ENCODE peak calls at places on chromosomes 2 and 18, in six cellular contexts. One of them, this sample, is unnamed.

GRCh38 chr18:13369353-13369752 is 150.8 kb downstream of the LDLRAD4 start:
- DNase-seq in mammary epithelial cell: no peak
- DNase-seq in BJ: no peak
- DNase-seq in prostate gland: no peak
- DNase-seq in cardiac muscle cell: no peak
- DNase-seq in BE2C: no peak
- DNase-seq in this sample: no peak

GRCh38 chr2:7154666-7155065 is 237.5 kb downstream of the RNF144A start:
- DNase-seq in mammary epithelial cell: no peak
- DNase-seq in BJ: no peak
- DNase-seq in prostate gland: no peak
- DNase-seq in BE2C: no peak
- DNase-seq in cardiac muscle cell: no peak
- DNase-seq in this sample: no peak

GRCh38 chr2:229857634-229858033 is 64.2 kb downstream of the TRIP12 start:
- DNase-seq in cardiac muscle cell: no peak
- DNase-seq in mammary epithelial cell: no peak
- DNase-seq in BE2C: no peak
- DNase-seq in prostate gland: no peak
- DNase-seq in BJ: no peak
- DNase-seq in this sample: no peak

GRCh38 chr2:46872876-46873631 is 42.6 kb downstream of the MCFD2 start:
- DNase-seq in mammary epithelial cell: no peak
- DNase-seq in BJ: no peak
- DNase-seq in cardiac muscle cell: peak; percentile 85
- DNase-seq in prostate gland: no peak
- DNase-seq in BE2C: no peak
- DNase-seq in this sample: no peak

GRCh38 chr2:178833382-178833781 is 26.2 kb upstream of the TTN start:
- DNase-seq in mammary epithelial cell: no peak
- DNase-seq in cardiac muscle cell: no peak
- DNase-seq in prostate gland: no peak
- DNase-seq in BJ: no peak
- DNase-seq in BE2C: no peak
- DNase-seq in this sample: no peak

GRCh38 chr18:2827076-2827475 is 19.7 kb upstream of the EMILIN2 start:
- DNase-seq in prostate gland: no peak
- DNase-seq in BJ: no peak
- DNase-seq in BE2C: no peak
- DNase-seq in mammary epithelial cell: no peak
- DNase-seq in cardiac muscle cell: peak; percentile 27
- DNase-seq in this sample: no peak

GRCh38 chr18:56984731-56985130 is 162.2 kb upstream of the BOD1L2 start:
- DNase-seq in cardiac muscle cell: no peak
- DNase-seq in BE2C: no peak
- DNase-seq in prostate gland: no peak
- DNase-seq in BJ: no peak
- DNase-seq in mammary epithelial cell: no peak
- DNase-seq in this sample: no peak

GRCh38 chr2:241412144-241412543 is 56.1 kb downstream of the FARP2 start:
- DNase-seq in cardiac muscle cell: peak; percentile 91
- DNase-seq in BJ: peak; percentile 37
- DNase-seq in mammary epithelial cell: no peak
- DNase-seq in BE2C: no peak
- DNase-seq in prostate gland: peak; percentile 12
- DNase-seq in this sample: no peak

GRCh38 chr2:220588148-220588547 is 960.7 kb downstream of the SLC4A3 start:
- DNase-seq in BJ: no peak
- DNase-seq in BE2C: no peak
- DNase-seq in mammary epithelial cell: no peak
- DNase-seq in cardiac muscle cell: no peak
- DNase-seq in prostate gland: no peak
- DNase-seq in this sample: no peak

GRCh38 chr2:72938455-72938854 is 21.1 kb downstream of the EMX1 start:
- DNase-seq in prostate gland: no peak
- DNase-seq in mammary epithelial cell: no peak
- DNase-seq in BJ: no peak
- DNase-seq in BE2C: no peak
- DNase-seq in cardiac muscle cell: no peak
- DNase-seq in this sample: no peak

GRCh38 chr2:126979604-126980003 is 80.9 kb downstream of the TEX51 start:
- DNase-seq in cardiac muscle cell: peak; percentile 11
- DNase-seq in prostate gland: no peak
- DNase-seq in BE2C: no peak
- DNase-seq in BJ: no peak
- DNase-seq in mammary epithelial cell: no peak
- DNase-seq in this sample: no peak

GRCh38 chr2:195620499-195620898 is 36.5 kb upstream of the SLC39A10 start:
- DNase-seq in BE2C: no peak
- DNase-seq in BJ: no peak
- DNase-seq in prostate gland: no peak
- DNase-seq in mammary epithelial cell: no peak
- DNase-seq in cardiac muscle cell: no peak
- DNase-seq in this sample: no peak

GRCh38 chr18:76354348-76354747 is 140.7 kb downstream of the ZNF516 start:
- DNase-seq in BE2C: no peak
- DNase-seq in mammary epithelial cell: peak; percentile 44
- DNase-seq in cardiac muscle cell: peak; percentile 53
- DNase-seq in prostate gland: no peak
- DNase-seq in BJ: no peak
- DNase-seq in this sample: no peak

GRCh38 chr2:130877258-130877657 is 40.5 kb downstream of the ARHGEF4 start:
- DNase-seq in prostate gland: no peak
- DNase-seq in BE2C: no peak
- DNase-seq in mammary epithelial cell: peak; percentile 71
- DNase-seq in cardiac muscle cell: no peak
- DNase-seq in BJ: no peak
- DNase-seq in this sample: no peak

GRCh38 chr18:70827632-70828031 is 538.8 kb downstream of the SOCS6 start:
- DNase-seq in BE2C: peak; percentile 11
- DNase-seq in cardiac muscle cell: no peak
- DNase-seq in BJ: no peak
- DNase-seq in mammary epithelial cell: no peak
- DNase-seq in prostate gland: no peak
- DNase-seq in this sample: no peak

GRCh38 chr2:68612765-68613519 is 30.4 kb upstream of the PROKR1 start:
- DNase-seq in prostate gland: no peak
- DNase-seq in cardiac muscle cell: no peak
- DNase-seq in BJ: no peak
- DNase-seq in BE2C: no peak
- DNase-seq in mammary epithelial cell: no peak
- DNase-seq in this sample: no peak

GRCh38 chr2:128502638-128503246 is 184.1 kb upstream of the HS6ST1 start:
- DNase-seq in BJ: no peak
- DNase-seq in cardiac muscle cell: no peak
- DNase-seq in prostate gland: no peak
- DNase-seq in BE2C: no peak
- DNase-seq in mammary epithelial cell: no peak
- DNase-seq in this sample: no peak

GRCh38 chr2:239852272-239852671 is 172.9 kb downstream of the NDUFA10 start:
- DNase-seq in prostate gland: no peak
- DNase-seq in BE2C: no peak
- DNase-seq in cardiac muscle cell: no peak
- DNase-seq in mammary epithelial cell: no peak
- DNase-seq in BJ: no peak
- DNase-seq in this sample: no peak

GRCh38 chr2:111252436-111252835 is 131.7 kb downstream of the BCL2L11 start:
- DNase-seq in prostate gland: no peak
- DNase-seq in BJ: no peak
- DNase-seq in cardiac muscle cell: no peak
- DNase-seq in BE2C: no peak
- DNase-seq in mammary epithelial cell: peak; percentile 72
- DNase-seq in this sample: no peak

GRCh38 chr2:27640722-27641245 is 11.9 kb downstream of the GPN1 start:
- DNase-seq in prostate gland: no peak
- DNase-seq in cardiac muscle cell: no peak
- DNase-seq in BE2C: no peak
- DNase-seq in BJ: no peak
- DNase-seq in mammary epithelial cell: no peak
- DNase-seq in this sample: no peak

GRCh38 chr2:221492606-221493005 is 79.5 kb downstream of the EPHA4 start:
- DNase-seq in cardiac muscle cell: peak; percentile 38
- DNase-seq in BE2C: no peak
- DNase-seq in mammary epithelial cell: no peak
- DNase-seq in BJ: no peak
- DNase-seq in prostate gland: no peak
- DNase-seq in this sample: no peak

GRCh38 chr2:1740714-1741584 is 3.4 kb downstream of the PXDN start:
- DNase-seq in mammary epithelial cell: no peak
- DNase-seq in BJ: no peak
- DNase-seq in BE2C: no peak
- DNase-seq in prostate gland: no peak
- DNase-seq in cardiac muscle cell: no peak
- DNase-seq in this sample: no peak

GRCh38 chr2:44965684-44966083 is 24.2 kb downstream of the SIX3 start:
- DNase-seq in mammary epithelial cell: peak; percentile 29
- DNase-seq in BJ: no peak
- DNase-seq in prostate gland: no peak
- DNase-seq in cardiac muscle cell: no peak
- DNase-seq in BE2C: no peak
- DNase-seq in this sample: no peak

GRCh38 chr18:55511277-55511676 is 76.7 kb downstream of the TCF4 start:
- DNase-seq in mammary epithelial cell: no peak
- DNase-seq in BE2C: no peak
- DNase-seq in BJ: no peak
- DNase-seq in cardiac muscle cell: no peak
- DNase-seq in prostate gland: no peak
- DNase-seq in this sample: no peak

DNA sequence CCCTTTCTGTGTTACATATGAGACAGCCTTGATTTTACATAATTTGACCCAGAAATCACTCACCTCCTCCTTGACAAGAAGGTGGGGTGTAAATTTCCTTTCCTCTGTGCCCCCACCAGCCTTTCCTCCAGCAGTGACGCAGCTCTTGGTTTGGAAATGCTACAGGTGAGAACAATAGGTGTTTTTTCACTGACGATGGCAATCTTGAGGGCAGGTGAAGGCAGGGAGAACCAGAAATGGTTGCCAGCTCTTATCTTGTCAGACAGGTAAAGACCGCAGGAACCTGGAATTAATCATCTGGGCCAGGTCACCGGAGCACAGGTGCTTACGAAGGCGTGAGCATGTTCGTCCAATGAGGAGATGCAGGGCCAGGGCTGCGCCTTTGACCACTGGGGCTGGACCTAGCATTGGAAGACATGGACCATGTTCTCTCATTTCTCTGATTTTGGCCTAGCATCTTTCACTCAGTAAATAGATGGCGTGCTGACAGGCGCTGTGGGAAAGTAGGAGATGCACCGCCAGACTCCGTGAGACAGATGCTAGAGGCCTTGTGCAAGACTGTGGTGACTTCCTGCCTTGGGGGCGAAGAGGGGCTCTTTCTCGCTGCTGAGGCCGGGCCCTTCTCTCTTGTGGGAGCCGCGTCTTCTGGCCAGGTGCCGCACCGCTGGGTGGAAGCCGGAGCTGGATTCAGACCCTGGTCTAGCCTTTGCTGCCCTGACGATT is 4.0 kb downstream of the CIDEA start:
- DNase-seq in cardiac muscle cell: no peak
- DNase-seq in mammary epithelial cell: peak; percentile 81
- DNase-seq in prostate gland: no peak
- DNase-seq in BE2C: no peak
- DNase-seq in BJ: no peak
- DNase-seq in this sample: peak; percentile 9
- H3K27me3 ChIP-seq in cardiac muscle cell: peaks cover 64% of the 10 kb centered on the region
- H3K27me3 ChIP-seq in mammary epithelial cell: no peaks in the 10 kb centered on the region
- H3K27me3 ChIP-seq in prostate gland: peaks cover 10% of the 10 kb centered on the region
- H3K27me3 ChIP-seq in BE2C: peaks cover 17% of the 10 kb centered on the region
- H3K27me3 ChIP-seq in BJ: peaks cover 20% of the 10 kb centered on the region
- H3K27me3 ChIP-seq in this sample: peaks cover 45% of the 10 kb centered on the region

GRCh38 chr2:10906926-10907479 is 4.7 kb upstream of the KCNF1 start:
- DNase-seq in prostate gland: no peak
- DNase-seq in BJ: no peak
- DNase-seq in BE2C: no peak
- DNase-seq in mammary epithelial cell: no peak
- DNase-seq in cardiac muscle cell: no peak
- DNase-seq in this sample: no peak
- H3K27me3 ChIP-seq in prostate gland: no peaks in the 10 kb centered on the region
- H3K27me3 ChIP-seq in BJ: peaks cover 18% of the 10 kb centered on the region
- H3K27me3 ChIP-seq in BE2C: peaks cover 14% of the 10 kb centered on the region
- H3K27me3 ChIP-seq in mammary epithelial cell: no peaks in the 10 kb centered on the region
- H3K27me3 ChIP-seq in cardiac muscle cell: peaks cover 15% of the 10 kb centered on the region
- H3K27me3 ChIP-seq in this sample: peaks cover 19% of the 10 kb centered on the region

DNA sequence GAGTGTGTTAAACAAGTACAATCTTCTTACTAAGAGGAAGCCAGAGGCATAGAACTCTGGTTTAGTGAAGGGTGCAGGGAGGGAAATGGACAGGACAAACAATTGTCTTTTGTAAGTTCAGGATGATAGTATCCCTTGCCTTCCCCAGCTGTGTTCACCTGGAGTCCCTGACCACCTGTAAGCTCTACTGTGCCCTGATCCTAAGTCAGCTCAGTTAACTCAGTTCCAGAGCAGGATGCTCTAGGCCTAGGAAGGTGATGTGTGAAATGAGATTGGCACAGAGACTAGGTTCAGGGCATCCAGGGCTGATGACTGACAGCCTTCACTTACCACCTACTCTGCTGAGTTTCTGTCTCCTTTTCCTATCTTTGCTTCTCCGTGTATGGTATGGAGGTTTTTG is 333.0 kb downstream of the SUCLG1 start:
- DNase-seq in cardiac muscle cell: no peak
- DNase-seq in BJ: no peak
- DNase-seq in BE2C: no peak
- DNase-seq in mammary epithelial cell: no peak
- DNase-seq in prostate gland: no peak
- DNase-seq in this sample: no peak
- H3K27me3 ChIP-seq in cardiac muscle cell: no peaks in the 10 kb centered on the region
- H3K27me3 ChIP-seq in BJ: no peaks in the 10 kb centered on the region
- H3K27me3 ChIP-seq in BE2C: no peaks in the 10 kb centered on the region
- H3K27me3 ChIP-seq in mammary epithelial cell: peaks cover 6% of the 10 kb centered on the region
- H3K27me3 ChIP-seq in prostate gland: no peaks in the 10 kb centered on the region
- H3K27me3 ChIP-seq in this sample: no peaks in the 10 kb centered on the region

GRCh38 chr2:19292007-19292406 is 66.4 kb downstream of the OSR1 start:
- DNase-seq in cardiac muscle cell: no peak
- DNase-seq in prostate gland: no peak
- DNase-seq in BE2C: no peak
- DNase-seq in BJ: no peak
- DNase-seq in mammary epithelial cell: no peak
- DNase-seq in this sample: no peak

GRCh38 chr2:19282305-19282704 is 76.1 kb downstream of the OSR1 start:
- DNase-seq in mammary epithelial cell: no peak
- DNase-seq in cardiac muscle cell: no peak
- DNase-seq in prostate gland: no peak
- DNase-seq in BE2C: no peak
- DNase-seq in BJ: no peak
- DNase-seq in this sample: no peak

GRCh38 chr2:19288291-19288690 is 70.1 kb downstream of the OSR1 start:
- DNase-seq in mammary epithelial cell: peak; percentile 18
- DNase-seq in BJ: no peak
- DNase-seq in cardiac muscle cell: no peak
- DNase-seq in BE2C: no peak
- DNase-seq in prostate gland: no peak
- DNase-seq in this sample: no peak

DNA sequence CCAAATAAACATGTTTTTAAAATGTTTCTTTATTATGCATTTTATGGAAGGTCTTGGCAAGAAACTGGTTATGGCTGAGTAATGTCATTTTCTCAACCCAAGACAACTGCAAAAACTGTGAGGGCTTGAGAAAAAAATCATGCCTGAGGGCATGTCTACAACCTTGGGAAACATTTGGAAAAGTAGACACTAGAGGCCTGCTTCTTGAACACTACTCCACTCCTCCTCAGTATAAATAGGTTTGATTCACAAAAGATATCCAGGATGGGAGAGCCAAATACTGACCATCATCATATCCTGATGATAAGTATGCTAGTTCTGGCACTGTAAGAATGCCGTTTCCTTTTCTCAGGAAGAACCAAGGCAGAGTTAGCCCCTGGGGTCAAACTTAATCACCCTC is 71.1 kb downstream of the OSR1 start:
- DNase-seq in cardiac muscle cell: no peak
- DNase-seq in prostate gland: no peak
- DNase-seq in mammary epithelial cell: peak; percentile 10
- DNase-seq in BJ: peak; percentile 19
- DNase-seq in BE2C: no peak
- DNase-seq in this sample: no peak
- H3K27me3 ChIP-seq in cardiac muscle cell: no peaks in the 10 kb centered on the region
- H3K27me3 ChIP-seq in prostate gland: no peaks in the 10 kb centered on the region
- H3K27me3 ChIP-seq in mammary epithelial cell: no peaks in the 10 kb centered on the region
- H3K27me3 ChIP-seq in BJ: no peaks in the 10 kb centered on the region
- H3K27me3 ChIP-seq in BE2C: no peaks in the 10 kb centered on the region
- H3K27me3 ChIP-seq in this sample: no peaks in the 10 kb centered on the region